ENCODE peak calls at places on chromosome 19, in eight cellular contexts. One of them, this sample, is unnamed.
A peak's percentile ranks its signal among the peaks of the same experiment; 100 is the strongest.

GRCh38 chr19:50288954-50289353 is 40.2 kb downstream of the KCNC3 start:
- DNase-seq in mammary epithelial cell: no peak
- DNase-seq in left ventricle myocardium inferior: no peak
- DNase-seq in lower lobe of right lung: no peak
- DNase-seq in tibial nerve: no peak
- DNase-seq in ascending aorta: no peak
- DNase-seq in CD8-positive, alpha-beta T cell: no peak
- DNase-seq in heart left ventricle: no peak
- DNase-seq in this sample: no peak

GRCh38 chr19:29775575-29775900 is 36.3 kb upstream of the CCNE1 start:
- DNase-seq in mammary epithelial cell: no peak
- DNase-seq in left ventricle myocardium inferior: no peak
- DNase-seq in lower lobe of right lung: no peak
- DNase-seq in tibial nerve: no peak
- DNase-seq in ascending aorta: no peak
- DNase-seq in CD8-positive, alpha-beta T cell: no peak
- DNase-seq in heart left ventricle: no peak
- DNase-seq in this sample: no peak

GRCh38 chr19:55766466-55766865 is 2.5 kb upstream of the RFPL4AL1 start:
- DNase-seq in mammary epithelial cell: no peak
- DNase-seq in left ventricle myocardium inferior: no peak
- DNase-seq in lower lobe of right lung: no peak
- DNase-seq in tibial nerve: no peak
- DNase-seq in ascending aorta: no peak
- DNase-seq in CD8-positive, alpha-beta T cell: no peak
- DNase-seq in heart left ventricle: no peak
- DNase-seq in this sample: no peak

GRCh38 chr19:16293133-16294085 is 31.2 kb upstream of the KLF2 start:
- DNase-seq in mammary epithelial cell: no peak
- DNase-seq in left ventricle myocardium inferior: peak; percentile 67
- DNase-seq in lower lobe of right lung: no peak
- DNase-seq in tibial nerve: peak; percentile 87
- DNase-seq in ascending aorta: peak; percentile 93
- DNase-seq in CD8-positive, alpha-beta T cell: no peak
- DNase-seq in heart left ventricle: peak; percentile 78
- DNase-seq in this sample: peak; percentile 41

GRCh38 chr19:50798116-50798942 is 8.1 kb downstream of the ACP4 start:
- DNase-seq in mammary epithelial cell: no peak
- DNase-seq in left ventricle myocardium inferior: no peak
- DNase-seq in lower lobe of right lung: no peak
- DNase-seq in tibial nerve: no peak
- DNase-seq in ascending aorta: no peak
- DNase-seq in CD8-positive, alpha-beta T cell: no peak
- DNase-seq in heart left ventricle: no peak
- DNase-seq in this sample: no peak

GRCh38 chr19:17889609-17890214 is 18.0 kb downstream of the SLC5A5 start:
- DNase-seq in mammary epithelial cell: peak; percentile 40
- DNase-seq in left ventricle myocardium inferior: no peak
- DNase-seq in lower lobe of right lung: no peak
- DNase-seq in tibial nerve: no peak
- DNase-seq in ascending aorta: no peak
- DNase-seq in CD8-positive, alpha-beta T cell: no peak
- DNase-seq in heart left ventricle: no peak
- DNase-seq in this sample: no peak

GRCh38 chr19:54125713-54126112 is 10.2 kb downstream of the PRPF31 start:
- DNase-seq in mammary epithelial cell: no peak
- DNase-seq in left ventricle myocardium inferior: no peak
- DNase-seq in lower lobe of right lung: no peak
- DNase-seq in tibial nerve: no peak
- DNase-seq in ascending aorta: no peak
- DNase-seq in CD8-positive, alpha-beta T cell: no peak
- DNase-seq in heart left ventricle: no peak
- DNase-seq in this sample: no peak

GRCh38 chr19:35347171-35347929 is at the start of gene FFAR1:
- DNase-seq in mammary epithelial cell: no peak
- DNase-seq in left ventricle myocardium inferior: no peak
- DNase-seq in lower lobe of right lung: peak; percentile 43
- DNase-seq in tibial nerve: peak; percentile 37
- DNase-seq in ascending aorta: peak; percentile 68
- DNase-seq in CD8-positive, alpha-beta T cell: no peak
- DNase-seq in heart left ventricle: no peak
- DNase-seq in this sample: peak; percentile 33

GRCh38 chr19:33963514-33963913 is 166.8 kb downstream of the KCTD15 start:
- DNase-seq in mammary epithelial cell: no peak
- DNase-seq in left ventricle myocardium inferior: no peak
- DNase-seq in lower lobe of right lung: no peak
- DNase-seq in tibial nerve: no peak
- DNase-seq in ascending aorta: no peak
- DNase-seq in CD8-positive, alpha-beta T cell: peak; percentile 15
- DNase-seq in heart left ventricle: no peak
- DNase-seq in this sample: no peak

GRCh38 chr19:8393871-8394250 is 3.7 kb downstream of the RAB11B start:
- DNase-seq in mammary epithelial cell: no peak
- DNase-seq in left ventricle myocardium inferior: no peak
- DNase-seq in lower lobe of right lung: no peak
- DNase-seq in tibial nerve: no peak
- DNase-seq in ascending aorta: no peak
- DNase-seq in CD8-positive, alpha-beta T cell: no peak
- DNase-seq in heart left ventricle: no peak
- DNase-seq in this sample: no peak

GRCh38 chr19:36719687-36720556 is 32.5 kb downstream of the ZNF567 start:
- DNase-seq in mammary epithelial cell: peak; percentile 16
- DNase-seq in left ventricle myocardium inferior: no peak
- DNase-seq in lower lobe of right lung: no peak
- DNase-seq in tibial nerve: no peak
- DNase-seq in ascending aorta: no peak
- DNase-seq in CD8-positive, alpha-beta T cell: no peak
- DNase-seq in heart left ventricle: no peak
- DNase-seq in this sample: no peak

GRCh38 chr19:42370068-42370520 is 20.0 kb downstream of the CNFN start:
- DNase-seq in mammary epithelial cell: no peak
- DNase-seq in left ventricle myocardium inferior: no peak
- DNase-seq in lower lobe of right lung: no peak
- DNase-seq in tibial nerve: no peak
- DNase-seq in ascending aorta: no peak
- DNase-seq in CD8-positive, alpha-beta T cell: no peak
- DNase-seq in heart left ventricle: no peak
- DNase-seq in this sample: no peak

GRCh38 chr19:52270266-52270885 is 989 bp downstream of the ZNF766 start:
- DNase-seq in mammary epithelial cell: peak; percentile 6
- DNase-seq in left ventricle myocardium inferior: no peak
- DNase-seq in lower lobe of right lung: no peak
- DNase-seq in tibial nerve: no peak
- DNase-seq in ascending aorta: no peak
- DNase-seq in CD8-positive, alpha-beta T cell: no peak
- DNase-seq in heart left ventricle: peak; percentile 19
- DNase-seq in this sample: peak; percentile 9

GRCh38 chr19:2476451-2477140 is 669 bp downstream of the GADD45B start:
- DNase-seq in mammary epithelial cell: peak; percentile 49
- DNase-seq in left ventricle myocardium inferior: peak; percentile 49
- DNase-seq in lower lobe of right lung: peak; percentile 70
- DNase-seq in tibial nerve: no peak
- DNase-seq in ascending aorta: peak; percentile 84
- DNase-seq in CD8-positive, alpha-beta T cell: peak; percentile 78
- DNase-seq in heart left ventricle: peak; percentile 48
- DNase-seq in this sample: peak; percentile 74

GRCh38 chr19:1837625-1838105 is 10.6 kb downstream of the REXO1 start:
- DNase-seq in mammary epithelial cell: no peak
- DNase-seq in left ventricle myocardium inferior: peak; percentile 35
- DNase-seq in lower lobe of right lung: no peak
- DNase-seq in tibial nerve: no peak
- DNase-seq in ascending aorta: no peak
- DNase-seq in CD8-positive, alpha-beta T cell: peak; percentile 68
- DNase-seq in heart left ventricle: no peak
- DNase-seq in this sample: no peak

GRCh38 chr19:49017666-49018351 is 918 bp upstream of the LHB start:
- DNase-seq in mammary epithelial cell: no peak
- DNase-seq in left ventricle myocardium inferior: peak; percentile 36
- DNase-seq in lower lobe of right lung: peak; percentile 67
- DNase-seq in tibial nerve: no peak
- DNase-seq in ascending aorta: peak; percentile 77
- DNase-seq in CD8-positive, alpha-beta T cell: peak; percentile 80
- DNase-seq in heart left ventricle: peak; percentile 31
- DNase-seq in this sample: peak; percentile 49

GRCh38 chr19:55468054-55468393 is 3.5 kb upstream of the C19orf85 start:
- DNase-seq in mammary epithelial cell: no peak
- DNase-seq in left ventricle myocardium inferior: no peak
- DNase-seq in lower lobe of right lung: no peak
- DNase-seq in tibial nerve: no peak
- DNase-seq in ascending aorta: no peak
- DNase-seq in CD8-positive, alpha-beta T cell: no peak
- DNase-seq in heart left ventricle: no peak
- DNase-seq in this sample: no peak

GRCh38 chr19:2381151-2381822 is 21.2 kb downstream of the TMPRSS9 start:
- DNase-seq in mammary epithelial cell: no peak
- DNase-seq in left ventricle myocardium inferior: no peak
- DNase-seq in lower lobe of right lung: no peak
- DNase-seq in tibial nerve: no peak
- DNase-seq in ascending aorta: no peak
- DNase-seq in CD8-positive, alpha-beta T cell: no peak
- DNase-seq in heart left ventricle: no peak
- DNase-seq in this sample: no peak

GRCh38 chr19:17073869-17074627 is 1.2 kb downstream of the HAUS8 start:
- DNase-seq in mammary epithelial cell: no peak
- DNase-seq in left ventricle myocardium inferior: no peak
- DNase-seq in lower lobe of right lung: no peak
- DNase-seq in tibial nerve: no peak
- DNase-seq in ascending aorta: no peak
- DNase-seq in CD8-positive, alpha-beta T cell: no peak
- DNase-seq in heart left ventricle: no peak
- DNase-seq in this sample: peak; percentile 40

DNA sequence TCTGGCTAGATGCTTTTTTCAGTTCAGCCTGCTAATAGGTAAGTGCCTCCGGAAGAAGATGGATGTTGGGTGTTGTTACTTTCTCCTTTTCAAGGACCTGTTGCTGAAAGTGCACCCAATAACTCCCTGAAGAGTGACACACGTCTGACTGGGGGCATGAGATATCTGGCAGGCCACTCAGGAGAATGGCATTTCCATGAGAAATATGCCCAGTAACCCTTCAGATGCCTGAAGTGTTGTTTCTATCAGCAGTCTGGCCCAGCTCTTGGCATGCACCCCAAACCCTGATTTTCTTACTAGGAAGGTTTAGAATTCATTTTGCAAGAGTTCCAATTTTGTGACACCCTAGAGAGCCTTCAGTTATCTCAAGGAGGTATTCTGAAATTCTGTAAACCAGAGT is 71.5 kb downstream of the ARHGAP35 start:
- DNase-seq in mammary epithelial cell: peak; percentile 43
- DNase-seq in left ventricle myocardium inferior: no peak
- DNase-seq in lower lobe of right lung: no peak
- DNase-seq in tibial nerve: no peak
- DNase-seq in ascending aorta: no peak
- DNase-seq in CD8-positive, alpha-beta T cell: no peak
- DNase-seq in heart left ventricle: no peak
- DNase-seq in this sample: no peak
- H3K4me1 ChIP-seq in mammary epithelial cell: peaks cover 34% of the 10 kb centered on the region
- H3K4me1 ChIP-seq in left ventricle myocardium inferior: peaks cover 98% of the 10 kb centered on the region
- H3K4me1 ChIP-seq in lower lobe of right lung: peaks cover 63% of the 10 kb centered on the region
- H3K4me1 ChIP-seq in tibial nerve: no peaks in the 10 kb centered on the region
- H3K4me1 ChIP-seq in ascending aorta: peaks cover 18% of the 10 kb centered on the region
- H3K4me1 ChIP-seq in CD8-positive, alpha-beta T cell: peaks cover 34% of the 10 kb centered on the region
- H3K4me1 ChIP-seq in heart left ventricle: peaks cover 60% of the 10 kb centered on the region
- H3K4me1 ChIP-seq in this sample: peaks cover 10% of the 10 kb centered on the region

GRCh38 chr19:13849991-13850909 is 26.7 kb upstream of the NANOS3 start:
- DNase-seq in mammary epithelial cell: peak; percentile 69
- DNase-seq in left ventricle myocardium inferior: peak; percentile 88
- DNase-seq in lower lobe of right lung: peak; percentile 91
- DNase-seq in tibial nerve: peak; percentile 77
- DNase-seq in ascending aorta: peak; percentile 90
- DNase-seq in CD8-positive, alpha-beta T cell: peak; percentile 71
- DNase-seq in heart left ventricle: peak; percentile 90
- DNase-seq in this sample: peak; percentile 88

GRCh38 chr19:13847033-13847899 is 29.7 kb upstream of the NANOS3 start:
- DNase-seq in mammary epithelial cell: peak; percentile 89
- DNase-seq in left ventricle myocardium inferior: peak; percentile 98
- DNase-seq in lower lobe of right lung: peak; percentile 95
- DNase-seq in tibial nerve: peak; percentile 90
- DNase-seq in ascending aorta: peak; percentile 98
- DNase-seq in CD8-positive, alpha-beta T cell: peak; percentile 83
- DNase-seq in heart left ventricle: peak; percentile 98
- DNase-seq in this sample: peak; percentile 91

GRCh38 chr19:13849277-13849676 is 27.7 kb upstream of the NANOS3 start:
- DNase-seq in mammary epithelial cell: no peak
- DNase-seq in left ventricle myocardium inferior: no peak
- DNase-seq in lower lobe of right lung: no peak
- DNase-seq in tibial nerve: no peak
- DNase-seq in ascending aorta: no peak
- DNase-seq in CD8-positive, alpha-beta T cell: no peak
- DNase-seq in heart left ventricle: no peak
- DNase-seq in this sample: no peak

GRCh38 chr19:13847900-13848677 is 28.8 kb upstream of the NANOS3 start:
- DNase-seq in mammary epithelial cell: no peak
- DNase-seq in left ventricle myocardium inferior: no peak
- DNase-seq in lower lobe of right lung: no peak
- DNase-seq in tibial nerve: no peak
- DNase-seq in ascending aorta: no peak
- DNase-seq in CD8-positive, alpha-beta T cell: no peak
- DNase-seq in heart left ventricle: no peak
- DNase-seq in this sample: no peak

DNA sequence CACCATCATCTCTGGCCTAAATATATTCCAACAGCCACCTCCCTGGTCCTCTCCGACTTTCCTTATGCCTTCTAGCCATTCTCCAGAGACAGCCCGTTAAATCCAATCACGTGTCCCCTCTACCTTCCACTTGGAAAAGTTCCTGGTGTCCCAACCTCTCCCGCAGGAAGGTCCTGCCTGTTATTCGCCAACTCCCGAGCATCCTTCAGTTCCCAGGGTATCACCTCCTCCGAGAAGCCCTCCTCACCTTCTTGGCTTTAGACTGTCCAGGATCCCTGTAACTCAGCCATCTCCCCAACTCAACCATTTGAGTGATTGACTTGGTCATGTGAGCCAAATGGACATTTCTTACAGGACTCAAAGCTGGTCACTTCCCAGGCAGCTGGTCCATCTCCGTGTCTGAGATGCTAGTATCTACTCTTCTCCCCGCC is 28.1 kb upstream of the NANOS3 start:
- DNase-seq in mammary epithelial cell: no peak
- DNase-seq in left ventricle myocardium inferior: no peak
- DNase-seq in lower lobe of right lung: no peak
- DNase-seq in tibial nerve: no peak
- DNase-seq in ascending aorta: no peak
- DNase-seq in CD8-positive, alpha-beta T cell: no peak
- DNase-seq in heart left ventricle: no peak
- DNase-seq in this sample: no peak
- H3K4me1 ChIP-seq in mammary epithelial cell: peaks cover 73% of the 10 kb centered on the region
- H3K4me1 ChIP-seq in left ventricle myocardium inferior: peaks cover 73% of the 10 kb centered on the region
- H3K4me1 ChIP-seq in lower lobe of right lung: peaks cover 67% of the 10 kb centered on the region
- H3K4me1 ChIP-seq in tibial nerve: no peaks in the 10 kb centered on the region
- H3K4me1 ChIP-seq in ascending aorta: peaks cover 16% of the 10 kb centered on the region
- H3K4me1 ChIP-seq in CD8-positive, alpha-beta T cell: peaks cover 51% of the 10 kb centered on the region
- H3K4me1 ChIP-seq in heart left ventricle: peaks cover 62% of the 10 kb centered on the region
- H3K4me1 ChIP-seq in this sample: peaks cover 37% of the 10 kb centered on the region

GRCh38 chr19:6707011-6707657 is 13.3 kb downstream of the C3 start:
- DNase-seq in mammary epithelial cell: no peak
- DNase-seq in left ventricle myocardium inferior: no peak
- DNase-seq in lower lobe of right lung: no peak
- DNase-seq in tibial nerve: no peak
- DNase-seq in ascending aorta: no peak
- DNase-seq in CD8-positive, alpha-beta T cell: no peak
- DNase-seq in heart left ventricle: no peak
- DNase-seq in this sample: peak; percentile 35
- H3K4me1 ChIP-seq in mammary epithelial cell: no peaks in the 10 kb centered on the region
- H3K4me1 ChIP-seq in left ventricle myocardium inferior: no peaks in the 10 kb centered on the region
- H3K4me1 ChIP-seq in lower lobe of right lung: no peaks in the 10 kb centered on the region
- H3K4me1 ChIP-seq in tibial nerve: no peaks in the 10 kb centered on the region
- H3K4me1 ChIP-seq in ascending aorta: no peaks in the 10 kb centered on the region
- H3K4me1 ChIP-seq in CD8-positive, alpha-beta T cell: peaks cover 8% of the 10 kb centered on the region
- H3K4me1 ChIP-seq in heart left ventricle: no peaks in the 10 kb centered on the region
- H3K4me1 ChIP-seq in this sample: no peaks in the 10 kb centered on the region

GRCh38 chr19:44690131-44690440 is 8.9 kb upstream of the CEACAM16 start:
- DNase-seq in mammary epithelial cell: no peak
- DNase-seq in left ventricle myocardium inferior: no peak
- DNase-seq in lower lobe of right lung: no peak
- DNase-seq in tibial nerve: no peak
- DNase-seq in ascending aorta: no peak
- DNase-seq in CD8-positive, alpha-beta T cell: no peak
- DNase-seq in heart left ventricle: no peak
- DNase-seq in this sample: no peak
- H3K4me1 ChIP-seq in mammary epithelial cell: peaks cover 19% of the 10 kb centered on the region
- H3K4me1 ChIP-seq in left ventricle myocardium inferior: peaks cover 48% of the 10 kb centered on the region
- H3K4me1 ChIP-seq in lower lobe of right lung: peaks cover 70% of the 10 kb centered on the region
- H3K4me1 ChIP-seq in tibial nerve: no peaks in the 10 kb centered on the region
- H3K4me1 ChIP-seq in ascending aorta: no peaks in the 10 kb centered on the region
- H3K4me1 ChIP-seq in CD8-positive, alpha-beta T cell: peaks cover 22% of the 10 kb centered on the region
- H3K4me1 ChIP-seq in heart left ventricle: peaks cover 27% of the 10 kb centered on the region
- H3K4me1 ChIP-seq in this sample: peaks cover 31% of the 10 kb centered on the region

This sample was measured in mucosa of descending colon.